ENCODE peak calls at places on chromosomes 13 and 19, in seven cellular contexts. L is endothelial cell, M is AG20443, Q is heart right ventricle, K is memory B cell, X is NCI-H1092, Z is ovary. N is an unnamed sample.

GRCh38 chr19:50465986-50466771 is 10.1 kb upstream of the EMC10 start:
- DNase-seq in K (no peak), Q (no peak), X (peak; percentile 60), M (peak; percentile 59), Z (no peak), L (no peak), N (no peak)

GRCh38 chr13:80284290-80284689 is 56.6 kb downstream of the SPRY2 start:
- DNase-seq in X (no peak), K (no peak), Z (no peak), Q (no peak), M (no peak), L (no peak), N (no peak)

GRCh38 chr13:49517461-49517860 is 21.7 kb downstream of the PHF11 start:
- DNase-seq in Z (no peak), Q (no peak), X (no peak), L (peak; percentile 17), M (peak; percentile 53), K (no peak), N (peak; percentile 26)

GRCh38 chr19:1471514-1472107 is 7.4 kb downstream of the C19orf25 start:
- DNase-seq in K (no peak), Q (no peak), M (peak; percentile 36), Z (no peak), L (no peak), X (no peak), N (no peak)

GRCh38 chr19:42440357-42441046 is 2.2 kb downstream of the CXCL17 start:
- DNase-seq in Q (peak; percentile 78), K (peak; percentile 79), M (peak; percentile 90), X (no peak), Z (peak; percentile 56), L (peak; percentile 89), N (peak; percentile 69)

GRCh38 chr19:12953456-12954149 is 3.4 kb downstream of the GADD45GIP1 start:
- DNase-seq in Q (no peak), Z (no peak), X (no peak), L (no peak), K (no peak), M (no peak), N (no peak)

GRCh38 chr13:106493569-106493968 is 41.9 kb downstream of the EFNB2 start:
- DNase-seq in Z (no peak), K (no peak), L (no peak), M (no peak), Q (no peak), X (no peak), N (no peak)

GRCh38 chr19:52198678-52199077 is 8.8 kb downstream of the PPP2R1A start:
- DNase-seq in L (no peak), X (no peak), M (no peak), K (no peak), Q (no peak), Z (no peak), N (no peak)

GRCh38 chr13:49308104-49308875 is 60.6 kb downstream of the CDADC1 start:
- DNase-seq in K (no peak), Z (peak; percentile 95), Q (peak; percentile 74), M (peak; percentile 85), L (no peak), X (no peak), N (peak; percentile 73)

GRCh38 chr19:6354098-6354674 is 7.1 kb upstream of the CLPP start:
- DNase-seq in Q (no peak), Z (no peak), L (no peak), X (no peak), K (no peak), M (peak; percentile 51), N (peak; percentile 26)

GRCh38 chr19:2922987-2923386 is 21.8 kb downstream of the ZNF77 start:
- DNase-seq in L (no peak), Z (no peak), M (no peak), X (no peak), K (no peak), Q (no peak), N (no peak)

GRCh38 chr13:44273991-44274810 is 99.4 kb upstream of the SERP2 start:
- DNase-seq in X (no peak), K (peak; percentile 23), Z (no peak), L (no peak), M (peak; percentile 60), Q (no peak), N (peak; percentile 55)

GRCh38 chr13:75705395-75705794 is 69.3 kb downstream of the LMO7 start:
- DNase-seq in L (no peak), M (peak; percentile 41), Z (no peak), K (no peak), Q (no peak), X (no peak), N (peak; percentile 76)

GRCh38 chr19:57363734-57364181 is 407 bp downstream of the TRAPPC2B start:
- DNase-seq in K (no peak), X (no peak), Q (no peak), Z (no peak), L (peak; percentile 17), M (peak; percentile 46), N (peak; percentile 6)

GRCh38 chr19:1449467-1450442 is at the start of gene APC2:
- DNase-seq in Q (no peak), X (peak; percentile 86), M (peak; percentile 90), L (peak; percentile 54), Z (no peak), K (peak; percentile 19), N (peak; percentile 36)

GRCh38 chr19:48806818-48807589 is 3.8 kb downstream of the BCAT2 start:
- DNase-seq in X (no peak), Q (no peak), L (peak; percentile 55), Z (no peak), M (no peak), K (no peak), N (peak; percentile 37)

GRCh38 chr13:41487222-41487621 is 29.9 kb downstream of the RGCC start:
- DNase-seq in L (no peak), Z (no peak), K (no peak), M (no peak), X (no peak), Q (no peak), N (no peak)

GRCh38 chr13:106795847-106796246 is 227.9 kb upstream of the ARGLU1 start:
- DNase-seq in Q (no peak), Z (no peak), L (no peak), M (no peak), X (no peak), K (no peak), N (no peak)

GRCh38 chr13:104473936-104474335 is 1407.7 kb upstream of the SLC10A2 start:
- DNase-seq in Z (no peak), K (no peak), L (no peak), M (no peak), X (no peak), Q (no peak), N (no peak)

GRCh38 chr13:43666403-43666802 is 120.4 kb downstream of the ENOX1 start:
- DNase-seq in Z (no peak), L (no peak), K (no peak), M (no peak), X (no peak), Q (no peak), N (no peak)